ENCODE peak calls at places on chromosomes 1 and 21, in four cellular contexts. E is IMR-90, R is H9, I is H1. A is an unnamed sample.
A peak's percentile ranks its signal among the peaks of the same experiment; 100 is the strongest.

GRCh38 chr1:27602510-27603319 is 1.2 kb downstream of the AHDC1 start:
- DNase-seq in R (no peak), I (peak; percentile 73), E (peak; percentile 31), A (no peak)

GRCh38 chr1:27318596-27318995 is 3.4 kb upstream of the TMEM222 start:
- DNase-seq in E (peak; percentile 22), R (no peak), I (no peak), A (no peak)

GRCh38 chr1:78184460-78185072 is 138.8 kb downstream of the GIPC2 start:
- DNase-seq in I (no peak), E (no peak), R (no peak), A (no peak)

GRCh38 chr1:37233606-37234005 is 199.3 kb upstream of the GRIK3 start:
- DNase-seq in R (no peak), I (no peak), E (no peak), A (peak; percentile 63)

GRCh38 chr1:25631750-25632495 is 15.3 kb downstream of the MAN1C1 start:
- DNase-seq in E (no peak), R (no peak), I (peak; percentile 27), A (no peak)

GRCh38 chr1:199002670-199003069 is 363.8 kb downstream of the PTPRC start:
- DNase-seq in E (no peak), I (no peak), R (no peak), A (no peak)

GRCh38 chr21:38388219-38388618 is 110.1 kb downstream of the ERG start:
- DNase-seq in I (no peak), E (peak; percentile 1), R (no peak), A (no peak)

GRCh38 chr1:203625623-203626189 is 926 bp upstream of the ATP2B4 start:
- DNase-seq in I (no peak), R (no peak), E (no peak), A (no peak)

GRCh38 chr1:154777151-154777550 is 92.9 kb downstream of the KCNN3 start:
- DNase-seq in E (no peak), I (no peak), R (no peak), A (no peak)

GRCh38 chr1:34412597-34413392 is 236.1 kb downstream of the C1orf94 start:
- DNase-seq in R (no peak), I (no peak), E (no peak), A (no peak)

GRCh38 chr1:243628476-243628907 is 221.6 kb downstream of the AKT3 start:
- DNase-seq in I (no peak), E (peak; percentile 15), R (no peak), A (no peak)

GRCh38 chr1:85554630-85555327 is 25.8 kb upstream of the CCN1 start:
- DNase-seq in R (no peak), I (no peak), E (peak; percentile 70), A (no peak)

GRCh38 chr1:181038399-181038873 is 4.7 kb downstream of the MR1 start:
- DNase-seq in R (peak; percentile 86), E (peak; percentile 68), I (peak; percentile 86), A (peak; percentile 93)

GRCh38 chr1:67583462-67583950 is 101.5 kb upstream of the GADD45A start:
- DNase-seq in I (no peak), E (no peak), R (no peak), A (no peak)

GRCh38 chr1:244100691-244101453 is 49.8 kb downstream of the ZBTB18 start:
- DNase-seq in I (no peak), E (peak; percentile 62), R (no peak), A (no peak)

GRCh38 chr1:178932552-178932906 is 61.7 kb upstream of the ANGPTL1 start:
- DNase-seq in E (no peak), R (no peak), I (no peak), A (no peak)

GRCh38 chr1:48775817-48776399 is 783 bp downstream of the BEND5 start:
- DNase-seq in I (no peak), R (no peak), E (no peak), A (peak; percentile 10)

GRCh38 chr1:192807968-192808587 is 761 bp upstream of the RGS2 start:
- DNase-seq in E (peak; percentile 71), R (no peak), I (no peak), A (peak; percentile 59)

GRCh38 chr1:9321480-9321849 is 28.8 kb downstream of the SPSB1 start:
- DNase-seq in R (no peak), I (no peak), E (peak; percentile 91), A (peak; percentile 47)

GRCh38 chr1:20698195-20698910 is 19.5 kb downstream of the KIF17 start:
- DNase-seq in I (no peak), R (no peak), E (peak; percentile 89), A (peak; percentile 44)

GRCh38 chr1:164823486-164824279 is 264.7 kb downstream of the PBX1 start:
- DNase-seq in E (peak; percentile 79), R (no peak), I (no peak), A (peak; percentile 50)

GRCh38 chr1:15411593-15412487 is 2.2 kb downstream of the EFHD2 start:
- DNase-seq in R (no peak), I (no peak), E (peak; percentile 47), A (peak; percentile 90)

GRCh38 chr1:117007719-117008013 is 6.1 kb downstream of the CD101 start:
- DNase-seq in R (no peak), E (no peak), I (no peak), A (no peak)

GRCh38 chr21:32772281-32773047 is 909 bp upstream of the PAXBP1 start:
- DNase-seq in R (no peak), I (no peak), E (peak; percentile 20), A (peak; percentile 20)

GRCh38 chr21:28779914-28780313 is 212.8 kb downstream of the LTN1 start:
- DNase-seq in R (no peak), I (no peak), E (no peak), A (no peak)

GRCh38 chr1:153945131-153945794 is 1.3 kb downstream of the DENND4B start:
- DNase-seq in I (no peak), E (peak; percentile 46), R (no peak), A (no peak)

GRCh38 chr1:98340511-98340910 is 321.0 kb upstream of the SNX7 start:
- DNase-seq in R (no peak), E (peak; percentile 80), I (no peak), A (no peak)

GRCh38 chr1:221440658-221441057 is 301.2 kb downstream of the DUSP10 start:
- DNase-seq in E (no peak), R (no peak), I (no peak), A (peak; percentile 34)

GRCh38 chr21:22535630-22536029 is 1537.4 kb downstream of the NCAM2 start:
- DNase-seq in I (no peak), E (no peak), R (no peak), A (no peak)

GRCh38 chr21:43333301-43334062 is 93.4 kb downstream of the SIK1 start:
- DNase-seq in E (peak; percentile 96), I (no peak), R (peak; percentile 49), A (peak; percentile 89)

GRCh38 chr1:213474054-213474453 is 423.0 kb downstream of the RPS6KC1 start:
- DNase-seq in R (peak; percentile 31), E (no peak), I (no peak), A (peak; percentile 40)

GRCh38 chr1:90223401-90223800 is 228.5 kb downstream of the ZNF326 start:
- DNase-seq in I (no peak), R (no peak), E (no peak), A (no peak)

GRCh38 chr1:56137829-56138505 is 441.4 kb downstream of the PLPP3 start:
- DNase-seq in E (peak; percentile 63), I (no peak), R (no peak), A (no peak)
- H3K56ac ChIP-seq in E (no peak overlapping the region), I (no peak overlapping the region), R (no peak overlapping the region), A (no peak overlapping the region)

GRCh38 chr21:26368591-26368990 is 198.0 kb upstream of the APP start:
- DNase-seq in E (no peak), I (no peak), R (no peak), A (no peak)
- H4K5ac ChIP-seq in E (no peak overlapping the region), I (no peak overlapping the region), R (no peak overlapping the region), A (no peak overlapping the region)

DNA sequence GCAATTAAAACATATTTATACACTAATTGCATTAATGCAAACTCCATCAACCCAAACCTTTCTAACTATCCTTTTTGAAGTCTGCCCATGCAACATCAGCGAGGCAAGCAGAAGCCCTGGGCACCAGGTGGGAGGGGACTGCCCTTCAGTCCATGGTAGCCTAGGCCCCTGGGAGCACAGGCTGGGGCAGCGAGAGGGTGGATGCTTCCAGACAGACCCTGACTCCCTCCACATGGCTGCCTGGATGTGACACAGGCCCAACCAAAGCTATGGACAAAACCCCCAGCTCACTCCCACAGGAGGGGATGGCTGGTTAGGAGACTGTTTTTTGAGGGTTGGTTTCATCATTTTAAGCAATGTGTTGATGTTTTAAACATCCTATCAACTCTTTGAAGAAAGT is 17.8 kb upstream of the LRRC47 start:
- DNase-seq in I (no peak), E (no peak), R (no peak), A (no peak)
- H3K56ac ChIP-seq in I (no peak overlapping the region), E (no peak overlapping the region), R (no peak overlapping the region), A (no peak overlapping the region)

GRCh38 chr1:17104782-17105181 is 14.5 kb downstream of the PADI2 start:
- DNase-seq in R (no peak), E (no peak), I (no peak), A (no peak)
- H4K5ac ChIP-seq in R (no peak overlapping the region), E (no peak overlapping the region), I (no peak overlapping the region), A (no peak overlapping the region)

DNA sequence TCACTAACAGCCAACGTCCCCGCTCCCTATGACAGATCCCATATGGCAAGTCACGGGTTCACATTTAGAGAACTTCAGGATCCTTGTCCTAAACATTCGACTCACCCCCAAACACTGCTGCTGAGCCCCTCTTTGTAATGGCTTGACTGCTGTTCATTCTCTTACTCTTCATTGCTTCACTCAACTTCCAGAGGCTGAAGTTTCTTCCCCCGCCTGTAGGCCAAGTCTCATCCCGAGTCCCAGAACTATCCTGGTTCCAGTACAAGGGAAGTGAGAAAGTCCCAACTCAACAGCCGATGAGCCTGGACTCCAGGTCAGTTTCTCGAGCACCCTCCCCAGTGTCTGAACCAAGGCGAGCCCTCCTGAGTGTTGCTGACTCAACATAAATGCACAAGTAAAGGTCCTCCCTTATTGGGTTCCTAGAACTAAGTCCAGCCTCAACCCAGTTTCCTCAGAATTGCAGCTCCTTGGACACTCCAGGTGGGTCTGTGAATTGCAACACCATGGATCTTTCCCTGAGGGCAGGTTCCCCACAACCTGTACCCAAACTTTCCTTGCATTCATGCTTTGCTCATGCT is 93.3 kb upstream of the BACE2 start:
- DNase-seq in I (no peak), E (no peak), R (no peak), A (no peak)
- H3K56ac ChIP-seq in I (no peak overlapping the region), E (no peak overlapping the region), R (no peak overlapping the region), A (no peak overlapping the region)

GRCh38 chr1:109296782-109297181 is 10.0 kb downstream of the MYBPHL start:
- DNase-seq in E (no peak), R (no peak), I (no peak), A (no peak)
- H4K5ac ChIP-seq in E (no peak overlapping the region), R (no peak overlapping the region), I (no peak overlapping the region), A (no peak overlapping the region)

DNA sequence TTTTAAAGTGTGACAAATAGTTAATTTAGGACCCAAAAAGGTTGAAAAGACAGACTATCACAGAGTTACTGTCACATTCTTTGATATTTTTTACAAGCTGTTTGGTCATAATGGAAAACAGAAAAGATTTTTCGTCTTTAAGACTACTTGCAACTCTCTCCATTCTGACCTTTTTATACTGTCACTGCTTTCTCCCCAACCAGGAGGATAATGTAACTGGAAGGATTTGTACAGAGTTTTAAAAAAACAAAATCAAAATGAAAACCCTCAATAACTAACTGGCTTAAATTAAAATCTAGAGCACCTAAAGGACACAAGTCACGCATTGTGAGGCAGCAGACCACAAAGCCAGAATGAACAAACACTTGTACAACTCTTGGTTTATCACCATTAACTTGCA is 257.7 kb downstream of the FAF1 start:
- DNase-seq in I (no peak), E (no peak), R (no peak), A (no peak)
- H3K56ac ChIP-seq in I (no peak overlapping the region), E (no peak overlapping the region), R (no peak overlapping the region), A (no peak overlapping the region)

GRCh38 chr1:209187589-209187988 is 395.9 kb upstream of the CAMK1G start:
- DNase-seq in I (no peak), R (no peak), E (no peak), A (no peak)
- H4K5ac ChIP-seq in I (no peak overlapping the region), R (no peak overlapping the region), E (no peak overlapping the region), A (no peak overlapping the region)